ENCODE peak calls at places on chromosomes 7 and 10, in nine cellular contexts. O is lower leg skin, S is lower lobe of right lung, L is HL-60, Z is HFF-Myc, P is suprapubic skin, Y is cardiac fibroblast, X is fibroblast of mammary gland, C is brain microvascular endothelial cell. T is an unnamed sample.

GRCh38 chr7:23597908-23598224 is 684 bp downstream of the CCDC126 start:
- DNase-seq in O (no peak), S (no peak), L (peak; percentile 21), Z (no peak), P (no peak), Y (no peak), X (no peak), C (no peak), T (no peak)

GRCh38 chr7:155791836-155792235 is 20.4 kb downstream of the SHH start:
- DNase-seq in O (no peak), S (no peak), L (no peak), Z (no peak), P (no peak), Y (no peak), X (no peak), C (no peak), T (no peak)

GRCh38 chr7:22569586-22570321 is 69.8 kb upstream of the STEAP1B start:
- DNase-seq in O (peak; percentile 83), S (peak; percentile 70), L (peak; percentile 86), Z (no peak), P (no peak), Y (peak; percentile 83), X (no peak), C (peak; percentile 73), T (peak; percentile 59)

GRCh38 chr7:80357530-80357929 is 154.3 kb downstream of the GNAT3 start:
- DNase-seq in O (no peak), S (no peak), L (no peak), Z (no peak), P (no peak), Y (peak; percentile 86), X (peak; percentile 60), C (no peak), T (no peak)

GRCh38 chr10:94066411-94066810 is 72.7 kb downstream of the PLCE1 start:
- DNase-seq in O (no peak), S (no peak), L (no peak), Z (peak; percentile 21), P (no peak), Y (peak; percentile 66), X (peak; percentile 63), C (peak; percentile 30), T (peak; percentile 54)

GRCh38 chr10:7192041-7192440 is 218.8 kb downstream of the SFMBT2 start:
- DNase-seq in O (no peak), S (no peak), L (no peak), Z (no peak), P (no peak), Y (no peak), X (peak; percentile 33), C (no peak), T (no peak)

GRCh38 chr10:60911216-60911615 is 32.8 kb downstream of the RHOBTB1 start:
- DNase-seq in O (no peak), S (no peak), L (no peak), Z (no peak), P (no peak), Y (no peak), X (no peak), C (no peak), T (no peak)

GRCh38 chr10:97333601-97334369 is 744 bp downstream of the FRAT2 start:
- DNase-seq in O (peak; percentile 87), S (peak; percentile 86), L (peak; percentile 83), Z (no peak), P (peak; percentile 85), Y (peak; percentile 52), X (peak; percentile 52), C (peak; percentile 38), T (peak; percentile 54)

GRCh38 chr10:77159538-77160110 is 478.0 kb downstream of the KCNMA1 start:
- DNase-seq in O (no peak), S (no peak), L (no peak), Z (no peak), P (no peak), Y (no peak), X (peak; percentile 65), C (no peak), T (peak; percentile 85)

GRCh38 chr7:158569858-158570239 is 17.8 kb downstream of the PTPRN2 start:
- DNase-seq in O (no peak), S (no peak), L (no peak), Z (no peak), P (no peak), Y (no peak), X (no peak), C (no peak), T (no peak)

GRCh38 chr7:90743626-90744025 is 147.5 kb downstream of the CDK14 start:
- DNase-seq in O (no peak), S (no peak), L (no peak), Z (no peak), P (no peak), Y (no peak), X (no peak), C (no peak), T (no peak)

GRCh38 chr7:90749774-90750173 is 153.7 kb downstream of the CDK14 start:
- DNase-seq in O (no peak), S (no peak), L (peak; percentile 12), Z (no peak), P (no peak), Y (peak; percentile 54), X (peak; percentile 36), C (peak; percentile 34), T (no peak)

GRCh38 chr7:90749262-90749661 is 153.1 kb downstream of the CDK14 start:
- DNase-seq in O (no peak), S (no peak), L (no peak), Z (no peak), P (no peak), Y (no peak), X (no peak), C (no peak), T (no peak)

GRCh38 chr7:90751595-90751994 is 155.5 kb downstream of the CDK14 start:
- DNase-seq in O (no peak), S (no peak), L (no peak), Z (no peak), P (no peak), Y (no peak), X (no peak), C (no peak), T (no peak)

DNA sequence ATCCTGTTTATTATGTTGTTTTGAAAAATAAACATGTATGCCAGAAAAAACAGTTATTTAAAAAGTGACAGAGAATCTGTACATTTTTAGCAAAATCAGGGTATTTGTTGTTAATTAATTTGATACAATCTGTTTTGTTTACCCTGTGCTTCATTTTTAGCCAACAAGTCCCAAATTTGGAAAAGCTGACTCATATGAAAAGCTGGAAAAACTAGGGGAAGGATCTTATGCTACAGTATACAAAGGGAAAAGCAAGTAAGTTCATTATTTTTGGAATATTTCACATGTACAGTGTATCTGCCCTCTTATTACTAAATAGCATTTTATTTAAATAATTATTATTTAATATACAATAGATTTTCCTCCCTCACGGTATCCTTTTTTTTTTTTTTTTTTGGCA is 151.4 kb downstream of the CDK14 start:
- DNase-seq in O (no peak), S (no peak), L (no peak), Z (no peak), P (no peak), Y (no peak), X (peak; percentile 43), C (no peak), T (no peak)
- H3K4me3 ChIP-seq in O (no peak overlapping the region), S (no peak overlapping the region), L (no peak overlapping the region), Z (no peak overlapping the region), P (no peak overlapping the region), Y (no peak overlapping the region), X (no peak overlapping the region), C (no peak overlapping the region), T (no peak overlapping the region)

GRCh38 chr10:115092258-115092554 is 959 bp upstream of the ATRNL1 start:
- DNase-seq in O (no peak), S (no peak), L (no peak), Z (no peak), P (no peak), Y (no peak), X (no peak), C (peak; percentile 25), T (no peak)

GRCh38 chr10:115092555-115093285 is 445 bp upstream of the ATRNL1 start:
- DNase-seq in O (no peak), S (no peak), L (peak; percentile 20), Z (no peak), P (no peak), Y (peak; percentile 48), X (peak; percentile 14), C (peak; percentile 51), T (peak; percentile 62)

GRCh38 chr10:115094605-115095004 is 1.4 kb downstream of the ATRNL1 start:
- DNase-seq in O (no peak), S (no peak), L (no peak), Z (no peak), P (no peak), Y (no peak), X (no peak), C (no peak), T (no peak)

GRCh38 chr10:115093286-115093775 is at the start of gene ATRNL1:
- DNase-seq in O (no peak), S (no peak), L (no peak), Z (no peak), P (no peak), Y (peak; percentile 7), X (no peak), C (no peak), T (peak; percentile 22)

DNA sequence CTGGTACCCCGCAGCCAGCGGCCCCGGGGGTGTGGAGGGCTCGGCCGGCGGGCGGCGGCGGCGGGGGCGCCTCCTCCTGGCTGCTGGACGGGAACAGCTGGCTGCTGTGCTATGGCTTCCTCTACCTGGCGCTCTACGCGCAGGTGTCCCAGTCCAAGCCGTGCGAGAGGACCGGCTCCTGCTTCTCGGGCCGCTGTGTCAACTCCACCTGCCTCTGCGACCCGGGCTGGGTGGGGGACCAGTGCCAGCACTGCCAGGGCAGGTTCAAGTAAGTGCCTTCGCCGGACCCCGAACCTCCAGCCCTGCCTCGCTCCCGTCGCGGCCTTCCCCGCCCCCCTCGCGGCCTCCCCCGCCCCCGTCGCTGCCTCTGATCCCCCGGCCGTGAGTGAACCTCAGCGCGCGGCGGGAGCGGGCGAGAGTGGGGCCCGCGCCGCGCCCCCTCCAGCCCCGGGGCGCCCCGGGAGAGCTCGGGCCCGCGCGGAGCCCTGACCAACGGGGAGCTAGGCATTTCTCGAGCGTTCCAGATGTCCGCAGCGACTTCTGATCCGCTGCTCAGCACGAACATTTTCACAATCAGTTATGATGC is 704 bp downstream of the ATRNL1 start:
- DNase-seq in O (no peak), S (no peak), L (no peak), Z (no peak), P (no peak), Y (no peak), X (no peak), C (no peak), T (no peak)
- TF ChIP-seq CTCF in O (no peak), S (no peak), L (no peak), Z (no peak), P (no peak), Y (no peak), X (no peak), C (peak; percentile 36), T (peak; percentile 30)

GRCh38 chr10:123891147-123892011 is at the start of gene CPXM2:
- DNase-seq in O (peak; percentile 84), S (no peak), L (no peak), Z (no peak), P (no peak), Y (no peak), X (no peak), C (no peak), T (no peak)
- H3K4me3 ChIP-seq in O (no peak within 1 kb of the TSS), S (peak within 1 kb of the TSS; percentile 35), L (no peak within 1 kb of the TSS), Z (no peak within 1 kb of the TSS), P (peak within 1 kb of the TSS; percentile 45), Y (peak within 1 kb of the TSS; percentile 3), X (no peak within 1 kb of the TSS), C (no peak within 1 kb of the TSS), T (no peak within 1 kb of the TSS)

DNA sequence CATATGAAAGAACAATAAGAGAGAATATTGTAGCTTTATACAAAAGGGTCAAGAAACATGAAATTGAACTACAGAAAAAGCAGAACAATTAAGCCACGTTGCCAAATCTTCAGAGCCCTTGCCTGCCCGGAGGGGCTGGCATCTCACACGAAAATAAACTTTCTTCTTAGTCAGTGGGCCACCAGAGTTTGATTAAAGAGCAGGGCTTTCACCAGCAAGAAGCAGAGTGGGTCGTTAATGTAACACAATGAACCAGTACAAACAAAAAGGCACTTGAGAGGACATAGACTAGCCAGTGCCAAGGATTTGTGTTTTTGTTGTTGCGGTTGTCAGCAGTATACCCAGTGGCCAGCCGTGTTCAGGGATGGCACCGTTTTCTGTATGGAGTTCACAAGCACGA is 155.4 kb downstream of the NRP1 start:
- DNase-seq in O (no peak), S (no peak), L (no peak), Z (no peak), P (no peak), Y (no peak), X (no peak), C (no peak), T (no peak)
- TF ChIP-seq CTCF in O (no peak), S (no peak), L (no peak), Z (no peak), P (no peak), Y (no peak), X (no peak), C (no peak), T (no peak)

T was measured in astrocyte of the spinal cord.